ENCODE peak calls at places on chromosomes 16 and 17, in seven cellular contexts. One of them, this sample, is unnamed.

GRCh38 chr17:41967141-41967920 is 736 bp downstream of the CNP start:
- DNase-seq in HepG2: peak
- DNase-seq in IMR-90: no peak
- DNase-seq in bronchial epithelial cell: no peak
- DNase-seq in uterus: no peak
- DNase-seq in nephron progenitor cell: no peak
- DNase-seq in stomach: no peak
- DNase-seq in this sample: no peak

GRCh38 chr17:75010683-75011406 is 1.6 kb upstream of the MRPL58 start:
- DNase-seq in nephron progenitor cell: no peak
- DNase-seq in bronchial epithelial cell: peak
- DNase-seq in IMR-90: peak
- DNase-seq in uterus: peak
- DNase-seq in stomach: peak
- DNase-seq in HepG2: peak
- DNase-seq in this sample: peak

GRCh38 chr17:32878211-32878610 is 1.3 kb upstream of the MYO1D start:
- DNase-seq in nephron progenitor cell: no peak
- DNase-seq in uterus: peak
- DNase-seq in stomach: peak
- DNase-seq in IMR-90: peak
- DNase-seq in HepG2: no peak
- DNase-seq in bronchial epithelial cell: peak
- DNase-seq in this sample: no peak

GRCh38 chr17:79897243-79898063 is 58.2 kb upstream of the CBX4 start:
- DNase-seq in nephron progenitor cell: no peak
- DNase-seq in HepG2: peak
- DNase-seq in IMR-90: no peak
- DNase-seq in bronchial epithelial cell: peak
- DNase-seq in stomach: no peak
- DNase-seq in uterus: no peak
- DNase-seq in this sample: no peak

GRCh38 chr17:70797166-70797565 is 627.8 kb downstream of the KCNJ2 start:
- DNase-seq in IMR-90: no peak
- DNase-seq in nephron progenitor cell: no peak
- DNase-seq in stomach: no peak
- DNase-seq in uterus: no peak
- DNase-seq in bronchial epithelial cell: no peak
- DNase-seq in HepG2: no peak
- DNase-seq in this sample: no peak

GRCh38 chr17:13601317-13601775 is 383 bp downstream of the HS3ST3A1 start:
- DNase-seq in IMR-90: no peak
- DNase-seq in uterus: peak
- DNase-seq in stomach: no peak
- DNase-seq in HepG2: no peak
- DNase-seq in nephron progenitor cell: no peak
- DNase-seq in bronchial epithelial cell: no peak
- DNase-seq in this sample: no peak

GRCh38 chr17:9350083-9350482 is 225.5 kb downstream of the STX8 start:
- DNase-seq in uterus: no peak
- DNase-seq in stomach: no peak
- DNase-seq in IMR-90: peak
- DNase-seq in nephron progenitor cell: no peak
- DNase-seq in HepG2: peak
- DNase-seq in bronchial epithelial cell: peak
- DNase-seq in this sample: no peak

GRCh38 chr16:85187002-85187401 is 74.7 kb upstream of the CIBAR2 start:
- DNase-seq in HepG2: no peak
- DNase-seq in nephron progenitor cell: no peak
- DNase-seq in stomach: no peak
- DNase-seq in IMR-90: peak
- DNase-seq in uterus: no peak
- DNase-seq in bronchial epithelial cell: no peak
- DNase-seq in this sample: no peak

GRCh38 chr16:56616608-56617211 is 8.3 kb downstream of the MT2A start:
- DNase-seq in HepG2: no peak
- DNase-seq in IMR-90: no peak
- DNase-seq in uterus: no peak
- DNase-seq in stomach: no peak
- DNase-seq in nephron progenitor cell: no peak
- DNase-seq in bronchial epithelial cell: no peak
- DNase-seq in this sample: no peak

GRCh38 chr16:86882586-86883280 is 304.4 kb downstream of the FOXL1 start:
- DNase-seq in HepG2: no peak
- DNase-seq in IMR-90: peak
- DNase-seq in uterus: no peak
- DNase-seq in stomach: no peak
- DNase-seq in nephron progenitor cell: no peak
- DNase-seq in bronchial epithelial cell: peak
- DNase-seq in this sample: peak

GRCh38 chr16:56647641-56648431 is 3.9 kb upstream of the MT1B start:
- DNase-seq in uterus: no peak
- DNase-seq in stomach: no peak
- DNase-seq in nephron progenitor cell: peak
- DNase-seq in bronchial epithelial cell: no peak
- DNase-seq in HepG2: no peak
- DNase-seq in IMR-90: no peak
- DNase-seq in this sample: no peak

GRCh38 chr16:49335828-49336227 is 37.8 kb upstream of the C16orf78 start:
- DNase-seq in IMR-90: no peak
- DNase-seq in stomach: no peak
- DNase-seq in uterus: no peak
- DNase-seq in bronchial epithelial cell: no peak
- DNase-seq in HepG2: no peak
- DNase-seq in nephron progenitor cell: no peak
- DNase-seq in this sample: no peak

GRCh38 chr17:76635659-76636360 is 7.7 kb downstream of the ST6GALNAC1 start:
- DNase-seq in nephron progenitor cell: no peak
- DNase-seq in stomach: no peak
- DNase-seq in IMR-90: peak
- DNase-seq in HepG2: no peak
- DNase-seq in bronchial epithelial cell: no peak
- DNase-seq in uterus: no peak
- DNase-seq in this sample: no peak

GRCh38 chr17:60804831-60805230 is 127.2 kb downstream of the BCAS3 start:
- DNase-seq in uterus: no peak
- DNase-seq in IMR-90: peak
- DNase-seq in bronchial epithelial cell: peak
- DNase-seq in HepG2: no peak
- DNase-seq in nephron progenitor cell: no peak
- DNase-seq in stomach: no peak
- DNase-seq in this sample: no peak

GRCh38 chr17:68431661-68432071 is 25.6 kb downstream of the WIPI1 start:
- DNase-seq in bronchial epithelial cell: peak
- DNase-seq in HepG2: peak
- DNase-seq in uterus: no peak
- DNase-seq in nephron progenitor cell: peak
- DNase-seq in stomach: no peak
- DNase-seq in IMR-90: peak
- DNase-seq in this sample: no peak

GRCh38 chr17:9936075-9936474 is 31.0 kb upstream of the RCVRN start:
- DNase-seq in bronchial epithelial cell: no peak
- DNase-seq in stomach: no peak
- DNase-seq in nephron progenitor cell: no peak
- DNase-seq in HepG2: no peak
- DNase-seq in IMR-90: no peak
- DNase-seq in uterus: no peak
- DNase-seq in this sample: no peak

GRCh38 chr17:15263206-15263579 is 1.9 kb downstream of the PMP22 start:
- DNase-seq in IMR-90: peak
- DNase-seq in nephron progenitor cell: peak
- DNase-seq in bronchial epithelial cell: no peak
- DNase-seq in HepG2: no peak
- DNase-seq in uterus: peak
- DNase-seq in stomach: peak
- DNase-seq in this sample: no peak

GRCh38 chr17:40553694-40554534 is 11.4 kb downstream of the CCR7 start:
- DNase-seq in HepG2: peak
- DNase-seq in uterus: peak
- DNase-seq in stomach: peak
- DNase-seq in IMR-90: peak
- DNase-seq in nephron progenitor cell: no peak
- DNase-seq in bronchial epithelial cell: no peak
- DNase-seq in this sample: no peak

GRCh38 chr17:40130352-40131042 is 8.7 kb downstream of the MSL1 start:
- DNase-seq in bronchial epithelial cell: no peak
- DNase-seq in nephron progenitor cell: no peak
- DNase-seq in IMR-90: no peak
- DNase-seq in stomach: peak
- DNase-seq in uterus: no peak
- DNase-seq in HepG2: no peak
- DNase-seq in this sample: peak

GRCh38 chr16:15507299-15507958 is 73.0 kb downstream of the BMERB1 start:
- DNase-seq in IMR-90: peak
- DNase-seq in nephron progenitor cell: no peak
- DNase-seq in stomach: no peak
- DNase-seq in HepG2: no peak
- DNase-seq in bronchial epithelial cell: no peak
- DNase-seq in uterus: peak
- DNase-seq in this sample: no peak

GRCh38 chr17:55577011-55577586 is 65.8 kb upstream of the SMIM36 start:
- DNase-seq in stomach: no peak
- DNase-seq in HepG2: no peak
- DNase-seq in uterus: peak
- DNase-seq in IMR-90: peak
- DNase-seq in bronchial epithelial cell: no peak
- DNase-seq in nephron progenitor cell: no peak
- DNase-seq in this sample: peak

GRCh38 chr16:22092143-22092933 is at the start of gene VWA3A:
- DNase-seq in HepG2: no peak
- DNase-seq in stomach: no peak
- DNase-seq in bronchial epithelial cell: peak
- DNase-seq in nephron progenitor cell: peak
- DNase-seq in IMR-90: peak
- DNase-seq in uterus: no peak
- DNase-seq in this sample: peak

GRCh38 chr17:79732804-79733691 is 2.3 kb downstream of the ENPP7 start:
- DNase-seq in HepG2: peak
- DNase-seq in bronchial epithelial cell: no peak
- DNase-seq in stomach: peak
- DNase-seq in nephron progenitor cell: no peak
- DNase-seq in IMR-90: no peak
- DNase-seq in uterus: no peak
- DNase-seq in this sample: no peak

GRCh38 chr17:55168970-55169687 is 95.6 kb upstream of the HLF start:
- DNase-seq in IMR-90: no peak
- DNase-seq in nephron progenitor cell: no peak
- DNase-seq in bronchial epithelial cell: no peak
- DNase-seq in stomach: no peak
- DNase-seq in uterus: no peak
- DNase-seq in HepG2: no peak
- DNase-seq in this sample: no peak

DNA sequence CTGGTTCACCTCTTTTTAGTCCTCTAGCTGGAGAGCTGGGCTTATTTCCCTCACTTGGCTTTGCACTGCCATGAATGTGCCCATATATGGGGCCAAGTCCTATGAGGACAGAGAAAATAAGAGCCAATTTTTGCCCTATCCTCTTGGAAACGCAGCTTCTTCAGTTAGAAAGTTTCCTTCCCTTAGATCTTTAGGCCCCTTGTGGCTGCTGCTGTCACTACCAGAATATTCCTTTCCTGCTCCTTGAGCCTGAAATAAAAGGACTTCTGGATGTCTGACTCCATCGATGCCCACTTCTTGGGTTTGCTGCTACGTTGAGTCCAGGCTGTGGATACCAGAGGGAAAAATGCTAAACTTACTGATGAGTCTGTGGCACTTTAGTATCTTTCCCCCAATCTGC is 487.1 kb downstream of the GRIN2A start:
- DNase-seq in stomach: no peak
- DNase-seq in HepG2: no peak
- DNase-seq in IMR-90: no peak
- DNase-seq in bronchial epithelial cell: no peak
- DNase-seq in nephron progenitor cell: no peak
- DNase-seq in uterus: no peak
- DNase-seq in this sample: no peak
- TF ChIP-seq CTCF in stomach: no peak
- TF ChIP-seq CTCF in HepG2: no peak
- TF ChIP-seq CTCF in IMR-90: no peak
- TF ChIP-seq CTCF in bronchial epithelial cell: no peak
- TF ChIP-seq CTCF in nephron progenitor cell: peak
- TF ChIP-seq CTCF in uterus: no peak
- TF ChIP-seq CTCF in this sample: no peak

GRCh38 chr16:23876256-23876896 is 40.6 kb downstream of the PRKCB start:
- DNase-seq in bronchial epithelial cell: no peak
- DNase-seq in stomach: no peak
- DNase-seq in uterus: no peak
- DNase-seq in IMR-90: no peak
- DNase-seq in HepG2: no peak
- DNase-seq in nephron progenitor cell: no peak
- DNase-seq in this sample: no peak

GRCh38 chr16:23874613-23875294 is 39.0 kb downstream of the PRKCB start:
- DNase-seq in stomach: no peak
- DNase-seq in nephron progenitor cell: no peak
- DNase-seq in HepG2: no peak
- DNase-seq in uterus: no peak
- DNase-seq in IMR-90: no peak
- DNase-seq in bronchial epithelial cell: peak
- DNase-seq in this sample: no peak

GRCh38 chr16:23879735-23880373 is 44.1 kb downstream of the PRKCB start:
- DNase-seq in nephron progenitor cell: no peak
- DNase-seq in uterus: no peak
- DNase-seq in IMR-90: no peak
- DNase-seq in stomach: no peak
- DNase-seq in bronchial epithelial cell: no peak
- DNase-seq in HepG2: no peak
- DNase-seq in this sample: no peak

GRCh38 chr16:23871924-23872323 is 36.1 kb downstream of the PRKCB start:
- DNase-seq in nephron progenitor cell: no peak
- DNase-seq in uterus: no peak
- DNase-seq in HepG2: no peak
- DNase-seq in stomach: no peak
- DNase-seq in bronchial epithelial cell: no peak
- DNase-seq in IMR-90: no peak
- DNase-seq in this sample: no peak

GRCh38 chr16:23877107-23878070 is 41.6 kb downstream of the PRKCB start:
- DNase-seq in stomach: no peak
- DNase-seq in IMR-90: no peak
- DNase-seq in bronchial epithelial cell: no peak
- DNase-seq in HepG2: no peak
- DNase-seq in nephron progenitor cell: no peak
- DNase-seq in uterus: no peak
- DNase-seq in this sample: no peak
- TF ChIP-seq CTCF in stomach: no peak
- TF ChIP-seq CTCF in IMR-90: no peak
- TF ChIP-seq CTCF in bronchial epithelial cell: no peak
- TF ChIP-seq CTCF in HepG2: no peak
- TF ChIP-seq CTCF in nephron progenitor cell: no peak
- TF ChIP-seq CTCF in uterus: no peak
- TF ChIP-seq CTCF in this sample: no peak

GRCh38 chr17:28712037-28712704 is 483 bp upstream of the PROCA1 start:
- DNase-seq in bronchial epithelial cell: no peak
- DNase-seq in IMR-90: no peak
- DNase-seq in stomach: no peak
- DNase-seq in HepG2: no peak
- DNase-seq in uterus: peak
- DNase-seq in nephron progenitor cell: peak
- DNase-seq in this sample: no peak
- TF ChIP-seq CTCF in bronchial epithelial cell: no peak
- TF ChIP-seq CTCF in IMR-90: no peak
- TF ChIP-seq CTCF in stomach: no peak
- TF ChIP-seq CTCF in HepG2: no peak
- TF ChIP-seq CTCF in uterus: no peak
- TF ChIP-seq CTCF in nephron progenitor cell: no peak
- TF ChIP-seq CTCF in this sample: no peak

GRCh38 chr17:66040402-66040801 is 151.5 kb downstream of the CEP112 start:
- DNase-seq in uterus: no peak
- DNase-seq in bronchial epithelial cell: no peak
- DNase-seq in nephron progenitor cell: peak
- DNase-seq in stomach: no peak
- DNase-seq in IMR-90: no peak
- DNase-seq in HepG2: peak
- DNase-seq in this sample: no peak
- TF ChIP-seq CTCF in uterus: no peak
- TF ChIP-seq CTCF in bronchial epithelial cell: no peak
- TF ChIP-seq CTCF in nephron progenitor cell: no peak
- TF ChIP-seq CTCF in stomach: no peak
- TF ChIP-seq CTCF in IMR-90: no peak
- TF ChIP-seq CTCF in HepG2: peak
- TF ChIP-seq CTCF in this sample: peak